ENCODE peak calls at places on chromosomes 12 and 14, in four cellular contexts. N, W, Q and L are unnamed samples.

GRCh38 chr14:92969470-92970232 is 46.7 kb downstream of the CHGA start:
- DNase-seq in N (no peak), W (no peak), Q (no peak), L (peak)

GRCh38 chr12:131775904-131776889 is 52.0 kb upstream of the MMP17 start:
- DNase-seq in N (no peak), W (no peak), Q (no peak), L (no peak)

GRCh38 chr12:58177366-58177765 is 236.0 kb downstream of the ATP23 start:
- DNase-seq in N (no peak), W (no peak), Q (no peak), L (no peak)

GRCh38 chr14:22554706-22555572 is 34.1 kb downstream of the DAD1 start:
- DNase-seq in N (no peak), W (no peak), Q (no peak), L (no peak)

GRCh38 chr12:53695148-53696138 is 19.6 kb upstream of the ATP5MC2 start:
- DNase-seq in N (no peak), W (peak), Q (peak), L (no peak)

GRCh38 chr12:42447371-42447786 is 121.4 kb downstream of the PPHLN1 start:
- DNase-seq in N (no peak), W (peak), Q (no peak), L (no peak)

GRCh38 chr14:70886421-70887206 is 20.6 kb upstream of the PCNX1 start:
- DNase-seq in N (no peak), W (no peak), Q (peak), L (no peak)

GRCh38 chr12:6167327-6168280 is 32.6 kb upstream of the CD9 start:
- DNase-seq in N (peak), W (no peak), Q (peak), L (no peak)

GRCh38 chr12:92927055-92927435 is 2.0 kb downstream of the EEA1 start:
- DNase-seq in N (peak), W (peak), Q (no peak), L (no peak)

GRCh38 chr14:34781242-34781641 is 66.8 kb upstream of the CFL2 start:
- DNase-seq in N (no peak), W (no peak), Q (no peak), L (no peak)

GRCh38 chr12:124213606-124214347 is 81.1 kb upstream of the RFLNA start:
- DNase-seq in N (no peak), W (no peak), Q (no peak), L (no peak)

GRCh38 chr12:102527256-102527720 is 46.9 kb upstream of the IGF1 start:
- DNase-seq in N (no peak), W (no peak), Q (no peak), L (no peak)

GRCh38 chr12:77720258-77720657 is 110.4 kb upstream of the NAV3 start:
- DNase-seq in N (no peak), W (no peak), Q (no peak), L (peak)

GRCh38 chr12:15688202-15688736 is 100.9 kb downstream of the EPS8 start:
- DNase-seq in N (no peak), W (no peak), Q (no peak), L (no peak)

GRCh38 chr12:43098078-43098477 is 453.9 kb downstream of the ADAMTS20 start:
- DNase-seq in N (no peak), W (no peak), Q (no peak), L (no peak)

GRCh38 chr12:24719293-24719721 is 229.6 kb downstream of the BCAT1 start:
- DNase-seq in N (no peak), W (no peak), Q (no peak), L (no peak)

GRCh38 chr12:15788266-15789214 is 648 bp downstream of the EPS8 start:
- DNase-seq in N (peak), W (no peak), Q (peak), L (peak)

GRCh38 chr14:27608377-27608776 is 1010.5 kb upstream of the NOVA1 start:
- DNase-seq in N (no peak), W (no peak), Q (no peak), L (no peak)

GRCh38 chr12:120230326-120230973 is 29.5 kb upstream of the RPLP0 start:
- DNase-seq in N (peak), W (peak), Q (peak), L (no peak)

GRCh38 chr12:95147836-95148235 is 69.4 kb downstream of the FGD6 start:
- DNase-seq in N (peak), W (no peak), Q (no peak), L (no peak)

GRCh38 chr14:36293824-36294223 is 26.6 kb downstream of the MBIP start:
- DNase-seq in N (peak), W (no peak), Q (no peak), L (no peak)

GRCh38 chr12:32223941-32224340 is 117.3 kb downstream of the BICD1 start:
- DNase-seq in N (no peak), W (no peak), Q (no peak), L (no peak)

GRCh38 chr12:49347307-49348237 is 884 bp downstream of the DNAJC22 start:
- DNase-seq in N (peak), W (peak), Q (peak), L (peak)

GRCh38 chr12:85468356-85469157 is 188.5 kb downstream of the ALX1 start:
- DNase-seq in N (peak), W (peak), Q (peak), L (peak)

GRCh38 chr12:79650440-79650839 is 40.3 kb downstream of the PAWR start:
- DNase-seq in N (peak), W (no peak), Q (no peak), L (no peak)

GRCh38 chr12:131912526-131913274 is 16.4 kb upstream of the PUS1 start:
- DNase-seq in N (peak), W (peak), Q (no peak), L (no peak)

GRCh38 chr12:57797938-57798337 is 15.4 kb downstream of the TSFM start:
- DNase-seq in N (no peak), W (no peak), Q (no peak), L (no peak)

GRCh38 chr12:53424626-53425514 is 1.2 kb downstream of the AMHR2 start:
- DNase-seq in N (no peak), W (peak), Q (peak), L (no peak)

GRCh38 chr14:104660597-104660996 is 28.8 kb upstream of the INF2 start:
- DNase-seq in N (no peak), W (no peak), Q (no peak), L (no peak)

GRCh38 chr14:89399594-89400068 is 17.4 kb downstream of the FOXN3 start:
- DNase-seq in N (peak), W (peak), Q (no peak), L (no peak)

DNA sequence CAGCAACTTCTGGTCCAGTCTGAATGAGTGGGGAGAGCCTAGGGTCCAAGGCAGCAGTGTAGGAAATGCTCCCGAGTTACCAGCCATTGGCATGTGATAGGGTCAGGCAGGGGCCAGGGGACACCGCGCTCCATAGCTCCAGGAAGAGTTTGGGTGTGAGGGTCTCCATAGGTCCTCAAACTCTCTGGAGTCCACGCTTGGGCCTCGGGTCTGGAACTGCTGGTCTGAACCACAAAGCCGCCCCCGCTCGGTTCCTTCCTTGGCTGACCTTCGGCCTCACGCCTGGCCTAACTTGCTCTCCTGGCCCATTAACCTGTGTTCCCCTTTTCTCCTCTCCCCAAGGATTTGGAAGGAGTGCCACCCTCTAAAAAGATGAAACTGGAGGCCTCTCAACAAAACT is 19.8 kb upstream of the MLXIP start:
- DNase-seq in N (no peak), W (no peak), Q (no peak), L (no peak)
- TF ChIP-seq JUND in N (no peak), W (no peak), Q (no peak), L (no peak)

GRCh38 chr12:12275874-12276273 is 9.0 kb upstream of the LRP6 start:
- DNase-seq in N (no peak), W (no peak), Q (no peak), L (no peak)

GRCh38 chr12:12282761-12283160 is 15.9 kb upstream of the LRP6 start:
- DNase-seq in N (no peak), W (no peak), Q (no peak), L (no peak)

GRCh38 chr12:12282202-12282601 is 15.4 kb upstream of the LRP6 start:
- DNase-seq in N (no peak), W (no peak), Q (no peak), L (no peak)

GRCh38 chr12:12278899-12279298 is 12.1 kb upstream of the LRP6 start:
- DNase-seq in N (no peak), W (no peak), Q (no peak), L (no peak)

GRCh38 chr12:12281134-12281533 is 14.3 kb upstream of the LRP6 start:
- DNase-seq in N (no peak), W (no peak), Q (no peak), L (no peak)
- TF ChIP-seq JUND in N (no peak), W (no peak), Q (no peak), L (no peak)

GRCh38 chr12:39643052-39643451 is 23.4 kb upstream of the ABCD2 start:
- DNase-seq in N (no peak), W (no peak), Q (no peak), L (no peak)
- TF ChIP-seq JUND in N (no peak), W (no peak), Q (no peak), L (no peak)

GRCh38 chr12:47705239-47705570 is 625 bp downstream of the RPAP3 start:
- DNase-seq in N (no peak), W (no peak), Q (no peak), L (peak)
- TF ChIP-seq JUND in N (no peak), W (no peak), Q (no peak), L (no peak)

GRCh38 chr14:69055973-69056372 is 76.9 kb upstream of the ACTN1 start:
- DNase-seq in N (no peak), W (no peak), Q (no peak), L (no peak)
- TF ChIP-seq JUND in N (no peak), W (no peak), Q (no peak), L (no peak)

DNA sequence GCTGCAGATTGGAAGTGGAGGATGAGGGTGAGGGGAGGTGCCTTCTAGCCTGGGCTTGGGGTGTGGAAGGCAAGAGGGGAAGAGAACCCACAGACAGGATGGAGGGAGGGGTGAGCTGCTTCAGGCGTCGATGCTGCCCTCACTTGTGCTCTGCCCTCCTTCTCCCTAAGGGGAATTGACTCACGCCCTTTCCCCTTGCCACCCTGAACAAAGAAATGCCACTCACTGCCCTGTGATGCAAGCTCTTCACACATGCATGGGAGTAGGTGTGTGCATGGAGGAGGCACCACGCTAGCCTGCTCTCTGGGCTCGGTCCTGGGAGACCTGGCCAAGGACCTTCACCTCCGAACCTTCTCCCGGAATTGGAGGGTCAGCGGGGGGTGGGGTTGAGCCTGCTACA is 35.7 kb upstream of the PRMT8 start:
- DNase-seq in N (no peak), W (no peak), Q (no peak), L (no peak)
- TF ChIP-seq JUND in N (no peak), W (no peak), Q (no peak), L (no peak)

GRCh38 chr12:64663019-64663418 is 52.7 kb downstream of the RASSF3 start:
- DNase-seq in N (no peak), W (no peak), Q (no peak), L (no peak)

GRCh38 chr12:64670039-64670438 is 59.7 kb downstream of the RASSF3 start:
- DNase-seq in N (no peak), W (peak), Q (no peak), L (no peak)

GRCh38 chr12:64669270-64669842 is 59.1 kb downstream of the RASSF3 start:
- DNase-seq in N (peak), W (peak), Q (peak), L (peak)

GRCh38 chr12:64665506-64665905 is 55.2 kb downstream of the RASSF3 start:
- DNase-seq in N (no peak), W (no peak), Q (no peak), L (peak)

GRCh38 chr12:64666054-64666914 is 56.0 kb downstream of the RASSF3 start:
- DNase-seq in N (peak), W (no peak), Q (no peak), L (no peak)
- TF ChIP-seq JUND in N (no peak), W (no peak), Q (no peak), L (no peak)